ENCODE peak calls at places on chromosomes 7 and 10, in nine cellular contexts. One of them, this sample, is unnamed.

GRCh38 chr7:94620703-94621118 is 35.2 kb downstream of the SGCE start:
- DNase-seq in Peyer's patch: no peak
- DNase-seq in GM12865: peak; percentile 92
- DNase-seq in tibial artery: peak; percentile 89
- DNase-seq in GM10248: peak; percentile 53
- DNase-seq in ovary: peak; percentile 67
- DNase-seq in upper lobe of right lung: peak; percentile 60
- DNase-seq in psoas muscle: peak; percentile 91
- DNase-seq in foreskin keratinocyte: peak; percentile 98
- DNase-seq in this sample: peak; percentile 49

GRCh38 chr7:129332354-129333056 is 101.7 kb upstream of the STRIP2 start:
- DNase-seq in tibial artery: no peak
- DNase-seq in upper lobe of right lung: no peak
- DNase-seq in Peyer's patch: no peak
- DNase-seq in GM12865: no peak
- DNase-seq in foreskin keratinocyte: peak; percentile 57
- DNase-seq in psoas muscle: no peak
- DNase-seq in ovary: no peak
- DNase-seq in GM10248: no peak
- DNase-seq in this sample: no peak

GRCh38 chr10:79221110-79222051 is 125.9 kb upstream of the PPIF start:
- DNase-seq in psoas muscle: peak; percentile 85
- DNase-seq in Peyer's patch: peak; percentile 82
- DNase-seq in upper lobe of right lung: peak; percentile 70
- DNase-seq in GM10248: no peak
- DNase-seq in GM12865: no peak
- DNase-seq in ovary: peak; percentile 98
- DNase-seq in tibial artery: peak; percentile 76
- DNase-seq in foreskin keratinocyte: peak; percentile 86
- DNase-seq in this sample: peak; percentile 63

GRCh38 chr10:93481213-93481930 is 762 bp downstream of the MYOF start:
- DNase-seq in psoas muscle: no peak
- DNase-seq in upper lobe of right lung: no peak
- DNase-seq in foreskin keratinocyte: no peak
- DNase-seq in GM12865: no peak
- DNase-seq in Peyer's patch: no peak
- DNase-seq in GM10248: no peak
- DNase-seq in ovary: no peak
- DNase-seq in tibial artery: no peak
- DNase-seq in this sample: no peak

GRCh38 chr7:584122-584465 is 64.4 kb upstream of the PDGFA start:
- DNase-seq in Peyer's patch: no peak
- DNase-seq in ovary: no peak
- DNase-seq in GM12865: no peak
- DNase-seq in tibial artery: no peak
- DNase-seq in foreskin keratinocyte: peak; percentile 22
- DNase-seq in GM10248: no peak
- DNase-seq in psoas muscle: peak; percentile 54
- DNase-seq in upper lobe of right lung: no peak
- DNase-seq in this sample: no peak

GRCh38 chr7:23713285-23714235 is 3.5 kb downstream of the STK31 start:
- DNase-seq in psoas muscle: no peak
- DNase-seq in GM10248: no peak
- DNase-seq in foreskin keratinocyte: peak; percentile 87
- DNase-seq in tibial artery: no peak
- DNase-seq in ovary: no peak
- DNase-seq in upper lobe of right lung: no peak
- DNase-seq in Peyer's patch: no peak
- DNase-seq in GM12865: no peak
- DNase-seq in this sample: no peak

GRCh38 chr10:92238586-92239098 is 52.2 kb downstream of the CPEB3 start:
- DNase-seq in foreskin keratinocyte: peak; percentile 88
- DNase-seq in ovary: peak; percentile 46
- DNase-seq in Peyer's patch: peak; percentile 57
- DNase-seq in GM10248: no peak
- DNase-seq in psoas muscle: peak; percentile 80
- DNase-seq in GM12865: peak; percentile 17
- DNase-seq in upper lobe of right lung: peak; percentile 73
- DNase-seq in tibial artery: no peak
- DNase-seq in this sample: no peak

GRCh38 chr10:7186387-7187032 is 224.3 kb downstream of the SFMBT2 start:
- DNase-seq in ovary: no peak
- DNase-seq in GM10248: no peak
- DNase-seq in upper lobe of right lung: no peak
- DNase-seq in foreskin keratinocyte: no peak
- DNase-seq in psoas muscle: no peak
- DNase-seq in Peyer's patch: no peak
- DNase-seq in GM12865: no peak
- DNase-seq in tibial artery: no peak
- DNase-seq in this sample: no peak

GRCh38 chr7:47392241-47392759 is 189.6 kb downstream of the TNS3 start:
- DNase-seq in Peyer's patch: no peak
- DNase-seq in foreskin keratinocyte: no peak
- DNase-seq in GM10248: no peak
- DNase-seq in psoas muscle: peak; percentile 84
- DNase-seq in tibial artery: peak; percentile 76
- DNase-seq in ovary: peak; percentile 97
- DNase-seq in GM12865: no peak
- DNase-seq in upper lobe of right lung: peak; percentile 70
- DNase-seq in this sample: peak; percentile 30

GRCh38 chr7:141158562-141158961 is 84.7 kb downstream of the TMEM178B start:
- DNase-seq in psoas muscle: peak; percentile 81
- DNase-seq in GM10248: no peak
- DNase-seq in GM12865: peak; percentile 82
- DNase-seq in upper lobe of right lung: no peak
- DNase-seq in ovary: no peak
- DNase-seq in Peyer's patch: no peak
- DNase-seq in tibial artery: no peak
- DNase-seq in foreskin keratinocyte: peak; percentile 2
- DNase-seq in this sample: no peak

GRCh38 chr10:99085358-99085757 is 150.3 kb downstream of the HPSE2 start:
- DNase-seq in tibial artery: no peak
- DNase-seq in ovary: no peak
- DNase-seq in Peyer's patch: no peak
- DNase-seq in psoas muscle: no peak
- DNase-seq in GM10248: no peak
- DNase-seq in upper lobe of right lung: no peak
- DNase-seq in GM12865: no peak
- DNase-seq in foreskin keratinocyte: no peak
- DNase-seq in this sample: no peak

GRCh38 chr7:77538908-77539212 is 1.8 kb downstream of the PTPN12 start:
- DNase-seq in foreskin keratinocyte: no peak
- DNase-seq in GM12865: no peak
- DNase-seq in tibial artery: no peak
- DNase-seq in ovary: no peak
- DNase-seq in GM10248: no peak
- DNase-seq in psoas muscle: no peak
- DNase-seq in upper lobe of right lung: no peak
- DNase-seq in Peyer's patch: no peak
- DNase-seq in this sample: no peak

GRCh38 chr7:107785926-107786325 is 17.1 kb downstream of the SLC26A3 start:
- DNase-seq in Peyer's patch: no peak
- DNase-seq in upper lobe of right lung: no peak
- DNase-seq in GM12865: no peak
- DNase-seq in GM10248: no peak
- DNase-seq in psoas muscle: no peak
- DNase-seq in foreskin keratinocyte: no peak
- DNase-seq in tibial artery: no peak
- DNase-seq in ovary: no peak
- DNase-seq in this sample: no peak

GRCh38 chr10:122341141-122341810 is 33.2 kb upstream of the PLEKHA1 start:
- DNase-seq in psoas muscle: no peak
- DNase-seq in tibial artery: no peak
- DNase-seq in foreskin keratinocyte: peak; percentile 44
- DNase-seq in GM10248: no peak
- DNase-seq in upper lobe of right lung: peak; percentile 42
- DNase-seq in GM12865: no peak
- DNase-seq in ovary: no peak
- DNase-seq in Peyer's patch: no peak
- DNase-seq in this sample: no peak

GRCh38 chr7:4792537-4793126 is 17.2 kb downstream of the AP5Z1 start:
- DNase-seq in GM12865: no peak
- DNase-seq in tibial artery: no peak
- DNase-seq in ovary: peak; percentile 76
- DNase-seq in foreskin keratinocyte: no peak
- DNase-seq in GM10248: no peak
- DNase-seq in upper lobe of right lung: no peak
- DNase-seq in psoas muscle: peak; percentile 65
- DNase-seq in Peyer's patch: peak; percentile 72
- DNase-seq in this sample: no peak

GRCh38 chr10:93059975-93060886 is at the start of gene CYP26C1:
- DNase-seq in ovary: no peak
- DNase-seq in GM10248: no peak
- DNase-seq in upper lobe of right lung: no peak
- DNase-seq in tibial artery: no peak
- DNase-seq in Peyer's patch: no peak
- DNase-seq in foreskin keratinocyte: no peak
- DNase-seq in psoas muscle: no peak
- DNase-seq in GM12865: no peak
- DNase-seq in this sample: no peak

GRCh38 chr10:70265032-70265689 is 18.6 kb downstream of the NPFFR1 start:
- DNase-seq in tibial artery: no peak
- DNase-seq in ovary: no peak
- DNase-seq in Peyer's patch: no peak
- DNase-seq in GM10248: peak; percentile 66
- DNase-seq in psoas muscle: no peak
- DNase-seq in GM12865: peak; percentile 53
- DNase-seq in foreskin keratinocyte: peak; percentile 37
- DNase-seq in upper lobe of right lung: no peak
- DNase-seq in this sample: no peak
- TF ChIP-seq CTCF in tibial artery: no peak
- TF ChIP-seq CTCF in ovary: no peak
- TF ChIP-seq CTCF in Peyer's patch: no peak
- TF ChIP-seq CTCF in GM10248: peak; percentile 28
- TF ChIP-seq CTCF in psoas muscle: no peak
- TF ChIP-seq CTCF in GM12865: peak; percentile 16
- TF ChIP-seq CTCF in foreskin keratinocyte: peak; percentile 59
- TF ChIP-seq CTCF in upper lobe of right lung: peak; percentile 33
- TF ChIP-seq CTCF in this sample: no peak

DNA sequence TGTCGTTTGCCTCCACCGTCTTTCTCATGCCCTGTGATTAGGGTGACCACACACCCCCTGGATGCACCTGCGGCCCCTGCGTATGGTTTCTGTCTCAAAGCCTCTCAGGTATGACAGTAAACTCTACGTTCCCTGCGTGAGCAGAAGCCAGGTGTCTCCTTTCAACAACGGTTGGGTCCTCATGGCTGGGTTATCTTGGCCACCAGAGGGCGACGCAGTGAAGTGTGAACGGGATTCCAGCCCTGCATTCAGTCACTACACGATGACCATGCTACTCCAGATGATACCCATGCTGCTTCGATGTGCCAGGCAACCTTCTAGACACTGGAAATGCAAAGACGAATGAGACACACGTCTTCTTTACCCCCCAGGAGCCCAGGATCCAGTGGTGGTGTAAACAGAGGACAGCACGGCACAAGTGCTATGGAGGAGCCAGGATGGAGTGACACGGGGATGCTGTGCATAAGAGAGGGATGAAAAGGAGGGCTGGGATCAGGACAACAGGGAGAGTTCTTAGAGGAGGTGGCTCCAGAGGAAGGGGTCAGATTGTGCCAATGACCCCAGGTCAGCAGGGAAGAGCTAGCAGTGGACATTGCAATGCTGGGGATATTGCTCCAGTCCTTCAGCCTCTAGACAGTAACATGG is 228.1 kb upstream of the PFKP start:
- DNase-seq in psoas muscle: no peak
- DNase-seq in Peyer's patch: no peak
- DNase-seq in ovary: no peak
- DNase-seq in upper lobe of right lung: peak; percentile 72
- DNase-seq in GM10248: peak; percentile 50
- DNase-seq in tibial artery: no peak
- DNase-seq in foreskin keratinocyte: no peak
- DNase-seq in GM12865: peak; percentile 26
- DNase-seq in this sample: no peak
- TF ChIP-seq CTCF in psoas muscle: peak; percentile 35
- TF ChIP-seq CTCF in Peyer's patch: peak; percentile 44
- TF ChIP-seq CTCF in ovary: no peak
- TF ChIP-seq CTCF in upper lobe of right lung: peak; percentile 64
- TF ChIP-seq CTCF in GM10248: peak; percentile 29
- TF ChIP-seq CTCF in tibial artery: no peak
- TF ChIP-seq CTCF in foreskin keratinocyte: peak; percentile 48
- TF ChIP-seq CTCF in GM12865: peak; percentile 53
- TF ChIP-seq CTCF in this sample: no peak

GRCh38 chr7:26743205-26743604 is 121.2 kb downstream of the SKAP2 start:
- DNase-seq in upper lobe of right lung: no peak
- DNase-seq in foreskin keratinocyte: no peak
- DNase-seq in GM12865: no peak
- DNase-seq in tibial artery: no peak
- DNase-seq in ovary: no peak
- DNase-seq in psoas muscle: no peak
- DNase-seq in Peyer's patch: no peak
- DNase-seq in GM10248: no peak
- DNase-seq in this sample: no peak
- TF ChIP-seq CTCF in upper lobe of right lung: no peak
- TF ChIP-seq CTCF in foreskin keratinocyte: no peak
- TF ChIP-seq CTCF in GM12865: no peak
- TF ChIP-seq CTCF in tibial artery: no peak
- TF ChIP-seq CTCF in ovary: no peak
- TF ChIP-seq CTCF in psoas muscle: no peak
- TF ChIP-seq CTCF in Peyer's patch: no peak
- TF ChIP-seq CTCF in GM10248: no peak
- TF ChIP-seq CTCF in this sample: no peak

GRCh38 chr10:116385311-116385710 is 42.3 kb upstream of the PNLIPRP3 start:
- DNase-seq in Peyer's patch: no peak
- DNase-seq in psoas muscle: no peak
- DNase-seq in GM12865: peak; percentile 4
- DNase-seq in foreskin keratinocyte: no peak
- DNase-seq in ovary: no peak
- DNase-seq in upper lobe of right lung: no peak
- DNase-seq in tibial artery: no peak
- DNase-seq in GM10248: no peak
- DNase-seq in this sample: no peak

GRCh38 chr10:116382290-116382689 is 45.4 kb upstream of the PNLIPRP3 start:
- DNase-seq in upper lobe of right lung: no peak
- DNase-seq in Peyer's patch: no peak
- DNase-seq in psoas muscle: no peak
- DNase-seq in tibial artery: no peak
- DNase-seq in foreskin keratinocyte: no peak
- DNase-seq in GM10248: no peak
- DNase-seq in GM12865: no peak
- DNase-seq in ovary: no peak
- DNase-seq in this sample: no peak

DNA sequence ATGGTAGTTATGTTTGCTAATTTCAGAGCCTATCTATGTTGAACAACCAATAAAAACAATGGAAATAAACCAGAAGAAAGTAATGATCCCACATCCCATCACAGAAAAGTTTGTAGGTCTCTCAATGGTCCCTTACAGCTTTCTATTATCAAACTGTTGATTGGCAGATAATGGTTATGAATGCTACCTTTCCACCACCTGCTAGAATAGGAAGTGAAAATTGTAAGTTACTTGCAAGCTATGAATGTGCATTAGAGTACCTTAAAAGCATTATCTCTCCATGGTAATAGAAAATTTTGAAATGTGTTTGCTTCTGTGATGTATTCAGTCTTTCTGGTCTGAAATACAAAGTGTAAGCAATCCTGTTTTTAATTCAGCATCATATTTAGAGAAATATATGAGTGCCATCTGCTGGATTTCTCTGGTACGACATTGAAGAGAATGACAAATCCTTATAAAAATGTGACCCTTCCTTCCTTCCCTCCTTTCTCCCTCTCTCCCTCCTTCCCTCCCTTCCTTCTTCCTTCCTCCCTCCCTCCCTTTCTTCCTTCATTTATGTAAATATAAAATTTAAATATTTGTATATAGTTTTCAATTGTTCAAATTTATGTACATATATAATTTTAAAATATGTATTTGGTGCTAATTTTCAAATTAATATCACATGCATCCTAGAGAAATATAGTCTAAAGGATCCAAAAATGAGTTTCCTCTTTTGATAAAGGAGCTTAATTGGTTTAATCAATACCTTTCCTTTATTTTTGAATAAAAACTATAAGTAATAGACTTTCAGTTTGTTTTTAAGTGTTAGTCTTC is 41.4 kb upstream of the PNLIPRP3 start:
- DNase-seq in tibial artery: no peak
- DNase-seq in Peyer's patch: no peak
- DNase-seq in ovary: no peak
- DNase-seq in psoas muscle: no peak
- DNase-seq in foreskin keratinocyte: peak; percentile 19
- DNase-seq in GM10248: no peak
- DNase-seq in GM12865: peak; percentile 14
- DNase-seq in upper lobe of right lung: no peak
- DNase-seq in this sample: no peak
- TF ChIP-seq CTCF in tibial artery: peak; percentile 50
- TF ChIP-seq CTCF in Peyer's patch: peak; percentile 39
- TF ChIP-seq CTCF in ovary: peak; percentile 25
- TF ChIP-seq CTCF in psoas muscle: peak; percentile 60
- TF ChIP-seq CTCF in foreskin keratinocyte: peak; percentile 76
- TF ChIP-seq CTCF in GM10248: no peak
- TF ChIP-seq CTCF in GM12865: peak; percentile 23
- TF ChIP-seq CTCF in upper lobe of right lung: peak; percentile 57
- TF ChIP-seq CTCF in this sample: no peak